ENCODE peak calls at places on chromosome 10, in ten cellular contexts. P is WERI-Rb-1, R is PC-3, J is HCT116, G is fibroblast of lung, N is ascending aorta, B is adrenal gland, A is stomach, T is mucosa of descending colon, U is body of pancreas. S is an unnamed sample.

GRCh38 chr10:89213191-89213808 is 6.2 kb upstream of the CH25H start:
- DNase-seq in P (no peak), B (no peak), G (peak; percentile 69), T (no peak), A (no peak), R (peak; percentile 55), U (no peak), N (no peak), J (no peak), S (no peak)

GRCh38 chr10:116702165-116702564 is 40.2 kb downstream of the HSPA12A start:
- DNase-seq in N (no peak), G (no peak), P (no peak), A (no peak), J (no peak), R (no peak), T (no peak), U (no peak), B (no peak), S (no peak)

GRCh38 chr10:26214538-26215461 is 1.8 kb upstream of the GAD2 start:
- DNase-seq in P (no peak), A (no peak), R (no peak), T (no peak), U (no peak), N (no peak), B (no peak), J (no peak), G (no peak), S (no peak)

GRCh38 chr10:72009430-72010081 is 45.4 kb downstream of the CHST3 start:
- DNase-seq in R (no peak), A (peak; percentile 54), G (peak; percentile 99), N (peak; percentile 93), P (no peak), T (peak; percentile 82), J (no peak), U (peak; percentile 68), B (peak; percentile 88), S (peak; percentile 92)

GRCh38 chr10:3363316-3364070 is 190.9 kb upstream of the PITRM1 start:
- DNase-seq in U (no peak), A (no peak), T (no peak), P (no peak), J (no peak), N (no peak), G (peak; percentile 86), B (no peak), R (no peak), S (no peak)

GRCh38 chr10:13808556-13809391 is 222.0 kb downstream of the PRPF18 start:
- DNase-seq in J (no peak), N (no peak), T (no peak), P (no peak), A (no peak), B (no peak), G (peak; percentile 48), R (no peak), U (no peak), S (no peak)

GRCh38 chr10:80487791-80488538 is 33.9 kb downstream of the TSPAN14 start:
- DNase-seq in B (no peak), A (peak; percentile 39), N (no peak), J (no peak), T (peak; percentile 83), P (no peak), U (peak; percentile 41), R (no peak), G (no peak), S (no peak)

GRCh38 chr10:22451346-22451745 is 106.0 kb downstream of the SPAG6 start:
- DNase-seq in T (no peak), R (no peak), G (no peak), U (no peak), A (no peak), J (no peak), P (no peak), N (no peak), B (no peak), S (no peak)

GRCh38 chr10:70694410-70695179 is 22.3 kb downstream of the ADAMTS14 start:
- DNase-seq in J (no peak), A (no peak), P (no peak), G (peak; percentile 95), R (no peak), N (no peak), B (no peak), T (no peak), U (no peak), S (peak; percentile 73)

GRCh38 chr10:80201592-80202256 is 3.6 kb downstream of the ANXA11 start:
- DNase-seq in N (no peak), R (no peak), T (no peak), P (no peak), U (no peak), J (no peak), A (peak; percentile 62), B (no peak), G (no peak), S (no peak)

GRCh38 chr10:35577915-35578607 is 27.1 kb upstream of the GJD4 start:
- DNase-seq in J (no peak), A (no peak), P (no peak), U (no peak), R (no peak), G (no peak), N (no peak), B (no peak), T (no peak), S (no peak)

GRCh38 chr10:8013011-8013410 is 41.5 kb upstream of the GATA3 start:
- DNase-seq in T (no peak), N (no peak), B (no peak), A (no peak), R (no peak), U (no peak), G (no peak), P (no peak), J (no peak), S (no peak)

GRCh38 chr10:46267132-46267985 is 19.4 kb upstream of the ANTXRL start:
- DNase-seq in N (no peak), R (no peak), P (no peak), G (no peak), T (no peak), U (no peak), B (no peak), J (no peak), A (peak; percentile 9), S (no peak)

GRCh38 chr10:128080641-128081040 is 45.6 kb downstream of the MKI67 start:
- DNase-seq in R (no peak), U (no peak), G (no peak), A (no peak), P (no peak), T (no peak), B (no peak), N (no peak), J (no peak), S (no peak)

GRCh38 chr10:5033061-5033770 is 29.6 kb upstream of the AKR1C2 start:
- DNase-seq in U (no peak), G (peak; percentile 82), T (no peak), R (peak; percentile 42), P (no peak), B (no peak), N (no peak), A (no peak), J (no peak), S (no peak)
- H3K9me3 ChIP-seq in U (no peaks in the 10 kb centered on the region), G (no peaks in the 10 kb centered on the region), T (peaks cover 12% of the 10 kb centered on the region), R (no peaks in the 10 kb centered on the region), P (no peaks in the 10 kb centered on the region), B (peaks cover 10% of the 10 kb centered on the region), N (peaks cover 11% of the 10 kb centered on the region), A (peaks cover 17% of the 10 kb centered on the region), J (no peaks in the 10 kb centered on the region), S (peaks cover 15% of the 10 kb centered on the region)

DNA sequence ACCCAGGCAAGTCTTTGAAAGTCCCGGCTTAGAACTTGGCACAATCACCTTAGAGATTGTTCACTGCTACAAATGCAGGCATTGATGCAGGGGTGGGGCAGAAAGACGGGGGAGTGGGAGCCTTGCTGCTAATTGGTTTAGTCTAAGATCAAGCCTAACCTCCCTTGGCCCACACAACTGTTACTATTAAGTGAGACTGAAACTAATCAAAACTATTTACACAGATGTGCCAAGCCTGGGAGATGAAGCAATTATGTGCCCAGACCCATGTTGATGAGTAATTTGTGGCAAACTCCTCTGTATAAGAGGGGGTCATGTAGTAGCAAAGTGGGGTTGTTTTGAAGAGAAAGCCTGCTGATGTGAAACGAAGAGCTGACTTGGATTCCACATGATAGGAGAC is 178.2 kb upstream of the ITGB1 start:
- DNase-seq in T (no peak), B (no peak), J (no peak), R (peak; percentile 34), P (no peak), A (no peak), G (peak; percentile 67), N (no peak), U (no peak), S (peak; percentile 94)
- H3K4me3 ChIP-seq in T (no peak overlapping the region), B (no peak overlapping the region), J (peak overlapping the region; percentile 26), R (no peak overlapping the region), P (no peak overlapping the region), A (no peak overlapping the region), G (no peak overlapping the region), N (no peak overlapping the region), U (no peak overlapping the region), S (no peak overlapping the region)

DNA sequence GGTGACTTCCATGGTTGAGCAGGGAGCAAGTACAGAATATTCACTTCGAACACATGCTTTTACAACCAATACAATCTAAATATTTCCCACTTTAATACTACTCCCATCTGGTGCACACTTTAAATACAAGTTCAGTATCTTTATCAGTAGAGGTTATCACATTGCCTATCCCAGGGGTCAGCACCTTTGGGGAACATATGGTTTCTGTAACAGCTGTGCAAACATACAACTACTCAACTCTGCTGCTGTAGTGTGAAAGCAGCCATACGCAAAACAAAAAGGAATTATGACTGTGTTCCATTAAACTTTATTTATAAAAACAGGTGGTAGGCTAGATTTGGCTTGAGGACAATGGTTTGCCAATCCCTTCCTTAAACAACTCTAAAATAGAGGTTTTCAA is 157.5 kb downstream of the XPNPEP1 start:
- DNase-seq in R (no peak), B (no peak), P (no peak), N (no peak), J (no peak), T (no peak), A (no peak), U (no peak), G (no peak), S (no peak)
- H3K36me3 ChIP-seq in R (no peaks in the 10 kb centered on the region), B (no peaks in the 10 kb centered on the region), P (no peaks in the 10 kb centered on the region), N (no peaks in the 10 kb centered on the region), J (no peaks in the 10 kb centered on the region), T (no peaks in the 10 kb centered on the region), A (no peaks in the 10 kb centered on the region), U (no peaks in the 10 kb centered on the region), G (no peaks in the 10 kb centered on the region), S (no peaks in the 10 kb centered on the region)

GRCh38 chr10:131777162-131777561 is 123.6 kb upstream of the PPP2R2D start:
- DNase-seq in A (no peak), B (no peak), J (no peak), T (no peak), N (no peak), R (no peak), G (no peak), P (no peak), U (no peak), S (no peak)

GRCh38 chr10:131774618-131775443 is 126.0 kb upstream of the PPP2R2D start:
- DNase-seq in N (no peak), U (no peak), P (no peak), G (no peak), B (no peak), T (peak; percentile 29), R (no peak), A (peak; percentile 17), J (no peak), S (no peak)

GRCh38 chr10:131775444-131775832 is 125.4 kb upstream of the PPP2R2D start:
- DNase-seq in B (no peak), U (no peak), P (no peak), A (peak; percentile 9), T (no peak), R (no peak), G (no peak), J (no peak), N (no peak), S (no peak)

GRCh38 chr10:131776496-131776895 is 124.3 kb upstream of the PPP2R2D start:
- DNase-seq in B (no peak), N (no peak), U (no peak), R (no peak), T (no peak), P (no peak), J (no peak), G (no peak), A (peak; percentile 15), S (no peak)

GRCh38 chr10:131775833-131776232 is 125.0 kb upstream of the PPP2R2D start:
- DNase-seq in T (no peak), A (peak; percentile 18), J (no peak), G (no peak), B (no peak), P (no peak), N (no peak), R (no peak), U (no peak), S (no peak)
- H3K9me3 ChIP-seq in T (peaks cover 33% of the 10 kb centered on the region), A (peaks cover 35% of the 10 kb centered on the region), J (no peaks in the 10 kb centered on the region), G (no peaks in the 10 kb centered on the region), B (peaks cover 11% of the 10 kb centered on the region), P (peaks cover 25% of the 10 kb centered on the region), N (peaks cover 15% of the 10 kb centered on the region), R (no peaks in the 10 kb centered on the region), U (no peaks in the 10 kb centered on the region), S (peaks cover 3% of the 10 kb centered on the region)